ENCODE peak calls at places on chromosomes 5 and 9, in nine cellular contexts. U, L, A, K, R, V, F, M and W are unnamed samples.

GRCh38 chr5:150141544-150142188 is 14.0 kb downstream of the PDGFRB start:
- DNase-seq in U (no peak), L (no peak), A (peak), K (no peak), R (no peak), V (no peak), F (peak), M (no peak), W (no peak)

GRCh38 chr9:98808411-98808815 is 943 bp downstream of the GALNT12 start:
- DNase-seq in U (no peak), L (no peak), A (no peak), K (no peak), R (no peak), V (no peak), F (no peak), M (no peak), W (no peak)

GRCh38 chr9:136773386-136774044 is 9.2 kb upstream of the LCN15 start:
- DNase-seq in U (no peak), L (no peak), A (no peak), K (no peak), R (no peak), V (peak), F (peak), M (peak), W (no peak)

GRCh38 chr5:61311836-61312808 is 19.9 kb upstream of the ZSWIM6 start:
- DNase-seq in U (no peak), L (no peak), A (no peak), K (peak), R (no peak), V (no peak), F (no peak), M (no peak), W (no peak)

GRCh38 chr5:104172976-104173375 is 610.4 kb upstream of the NUDT12 start:
- DNase-seq in U (no peak), L (no peak), A (no peak), K (no peak), R (no peak), V (no peak), F (no peak), M (no peak), W (no peak)

GRCh38 chr9:118669986-118670385 is 699.2 kb downstream of the BRINP1 start:
- DNase-seq in U (no peak), L (no peak), A (no peak), K (no peak), R (no peak), V (no peak), F (no peak), M (no peak), W (no peak)

GRCh38 chr9:98994226-98995058 is 50.7 kb downstream of the COL15A1 start:
- DNase-seq in U (no peak), L (no peak), A (no peak), K (no peak), R (no peak), V (no peak), F (no peak), M (no peak), W (no peak)

GRCh38 chr9:87863882-87864465 is 18.7 kb upstream of the SPATA31E1 start:
- DNase-seq in U (no peak), L (no peak), A (no peak), K (no peak), R (no peak), V (no peak), F (no peak), M (no peak), W (no peak)

GRCh38 chr9:20872340-20872977 is 159.0 kb downstream of the HACD4 start:
- DNase-seq in U (no peak), L (no peak), A (peak), K (peak), R (no peak), V (no peak), F (peak), M (no peak), W (no peak)

GRCh38 chr9:95644377-95644776 is 127.6 kb upstream of the PTCH1 start:
- DNase-seq in U (no peak), L (no peak), A (no peak), K (peak), R (no peak), V (no peak), F (no peak), M (no peak), W (no peak)

GRCh38 chr9:27367922-27368316 is 71.0 kb upstream of the EQTN start:
- DNase-seq in U (no peak), L (no peak), A (no peak), K (no peak), R (no peak), V (no peak), F (no peak), M (no peak), W (no peak)

GRCh38 chr5:150130493-150130922 is 25.1 kb downstream of the PDGFRB start:
- DNase-seq in U (no peak), L (no peak), A (no peak), K (no peak), R (no peak), V (no peak), F (no peak), M (no peak), W (no peak)

GRCh38 chr9:35695801-35696420 is 6.2 kb upstream of the TPM2 start:
- DNase-seq in U (no peak), L (no peak), A (no peak), K (no peak), R (no peak), V (no peak), F (no peak), M (no peak), W (no peak)